ENCODE peak calls at places on chromosomes 12 and 14, in five cellular contexts. One of them, this sample, is unnamed.

GRCh38 chr12:99444859-99445316 is 202.7 kb upstream of the GARIN6 start:
- DNase-seq in naive thymus-derived CD4-positive, alpha-beta T cell: no peak
- DNase-seq in tibial artery: no peak
- DNase-seq in uterus: no peak
- DNase-seq in PC-3: peak
- DNase-seq in this sample: peak

GRCh38 chr12:53476769-53477209 is 22.5 kb downstream of the MAP3K12 start:
- DNase-seq in naive thymus-derived CD4-positive, alpha-beta T cell: no peak
- DNase-seq in tibial artery: no peak
- DNase-seq in uterus: no peak
- DNase-seq in PC-3: peak
- DNase-seq in this sample: no peak

GRCh38 chr12:74119811-74120362 is 417.7 kb upstream of the ATXN7L3B start:
- DNase-seq in naive thymus-derived CD4-positive, alpha-beta T cell: no peak
- DNase-seq in tibial artery: no peak
- DNase-seq in uterus: no peak
- DNase-seq in PC-3: peak
- DNase-seq in this sample: peak

GRCh38 chr12:6335451-6336078 is 6.3 kb downstream of the TNFRSF1A start:
- DNase-seq in naive thymus-derived CD4-positive, alpha-beta T cell: peak
- DNase-seq in tibial artery: peak
- DNase-seq in uterus: peak
- DNase-seq in PC-3: peak
- DNase-seq in this sample: peak

GRCh38 chr12:5206401-5207175 is 162.9 kb downstream of the KCNA5 start:
- DNase-seq in naive thymus-derived CD4-positive, alpha-beta T cell: no peak
- DNase-seq in tibial artery: no peak
- DNase-seq in uterus: no peak
- DNase-seq in PC-3: no peak
- DNase-seq in this sample: no peak

GRCh38 chr12:85825751-85826150 is 10.5 kb downstream of the RASSF9 start:
- DNase-seq in naive thymus-derived CD4-positive, alpha-beta T cell: no peak
- DNase-seq in tibial artery: no peak
- DNase-seq in uterus: no peak
- DNase-seq in PC-3: no peak
- DNase-seq in this sample: peak

GRCh38 chr14:54342806-54343205 is 54.0 kb upstream of the CDKN3 start:
- DNase-seq in naive thymus-derived CD4-positive, alpha-beta T cell: no peak
- DNase-seq in tibial artery: no peak
- DNase-seq in uterus: no peak
- DNase-seq in PC-3: no peak
- DNase-seq in this sample: no peak

GRCh38 chr14:58950555-58950954 is 237.9 kb upstream of the DAAM1 start:
- DNase-seq in naive thymus-derived CD4-positive, alpha-beta T cell: no peak
- DNase-seq in tibial artery: no peak
- DNase-seq in uterus: no peak
- DNase-seq in PC-3: no peak
- DNase-seq in this sample: no peak

GRCh38 chr14:65042731-65043372 is 56.2 kb downstream of the FNTB start:
- DNase-seq in naive thymus-derived CD4-positive, alpha-beta T cell: no peak
- DNase-seq in tibial artery: no peak
- DNase-seq in uterus: no peak
- DNase-seq in PC-3: no peak
- DNase-seq in this sample: no peak

GRCh38 chr12:4829161-4829792 is 80.4 kb upstream of the KCNA1 start:
- DNase-seq in naive thymus-derived CD4-positive, alpha-beta T cell: peak
- DNase-seq in tibial artery: no peak
- DNase-seq in uterus: no peak
- DNase-seq in PC-3: no peak
- DNase-seq in this sample: no peak

GRCh38 chr14:45252356-45253069 is 489 bp downstream of the MIS18BP1 start:
- DNase-seq in naive thymus-derived CD4-positive, alpha-beta T cell: no peak
- DNase-seq in tibial artery: no peak
- DNase-seq in uterus: no peak
- DNase-seq in PC-3: peak
- DNase-seq in this sample: peak

GRCh38 chr12:27539191-27539631 is 15.2 kb downstream of the PPFIBP1 start:
- DNase-seq in naive thymus-derived CD4-positive, alpha-beta T cell: no peak
- DNase-seq in tibial artery: no peak
- DNase-seq in uterus: no peak
- DNase-seq in PC-3: peak
- DNase-seq in this sample: no peak

GRCh38 chr12:28708918-28709371 is 440.1 kb upstream of the FAR2 start:
- DNase-seq in naive thymus-derived CD4-positive, alpha-beta T cell: no peak
- DNase-seq in tibial artery: peak
- DNase-seq in uterus: no peak
- DNase-seq in PC-3: no peak
- DNase-seq in this sample: no peak

GRCh38 chr14:58572092-58572853 is 65.5 kb upstream of the DACT1 start:
- DNase-seq in naive thymus-derived CD4-positive, alpha-beta T cell: peak
- DNase-seq in tibial artery: no peak
- DNase-seq in uterus: no peak
- DNase-seq in PC-3: peak
- DNase-seq in this sample: peak

GRCh38 chr12:106300761-106301160 is 1.8 kb upstream of the TCP11L2 start:
- DNase-seq in naive thymus-derived CD4-positive, alpha-beta T cell: no peak
- DNase-seq in tibial artery: no peak
- DNase-seq in uterus: no peak
- DNase-seq in PC-3: peak
- DNase-seq in this sample: no peak

GRCh38 chr12:106297075-106297474 is 5.5 kb upstream of the TCP11L2 start:
- DNase-seq in naive thymus-derived CD4-positive, alpha-beta T cell: no peak
- DNase-seq in tibial artery: no peak
- DNase-seq in uterus: no peak
- DNase-seq in PC-3: no peak
- DNase-seq in this sample: no peak

GRCh38 chr12:106297681-106298080 is 4.9 kb upstream of the TCP11L2 start:
- DNase-seq in naive thymus-derived CD4-positive, alpha-beta T cell: no peak
- DNase-seq in tibial artery: no peak
- DNase-seq in uterus: no peak
- DNase-seq in PC-3: no peak
- DNase-seq in this sample: no peak

GRCh38 chr12:106301241-106301610 is 1.3 kb upstream of the TCP11L2 start:
- DNase-seq in naive thymus-derived CD4-positive, alpha-beta T cell: no peak
- DNase-seq in tibial artery: no peak
- DNase-seq in uterus: no peak
- DNase-seq in PC-3: no peak
- DNase-seq in this sample: no peak

DNA sequence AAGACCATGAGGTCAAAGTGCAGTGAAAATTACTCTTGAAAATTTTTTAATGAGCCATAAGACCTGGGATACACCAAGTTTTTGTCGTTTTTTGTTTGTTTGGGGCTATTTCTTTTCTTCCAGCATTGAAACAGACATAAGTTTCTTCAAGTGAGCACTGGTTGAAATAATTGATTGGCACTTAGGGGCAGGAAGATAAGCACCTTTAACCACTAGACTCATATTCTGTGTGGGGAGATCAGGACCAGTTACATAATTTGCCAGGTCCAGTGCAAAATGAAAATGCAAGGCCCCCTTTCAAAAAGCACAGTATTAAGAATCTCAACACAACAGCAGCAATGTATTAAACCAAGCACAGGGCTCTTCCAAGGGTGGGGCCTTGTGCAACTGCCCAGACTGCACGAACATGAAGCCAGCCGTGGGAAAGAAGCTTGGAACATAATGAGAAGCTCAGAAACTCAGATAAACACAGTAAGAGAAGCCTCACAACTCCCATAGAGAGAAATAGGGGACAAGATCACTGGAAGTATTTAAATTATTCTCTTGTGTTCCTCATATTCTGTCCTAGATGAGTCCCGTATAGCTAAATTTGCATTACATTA is 3.2 kb upstream of the TCP11L2 start:
- DNase-seq in naive thymus-derived CD4-positive, alpha-beta T cell: no peak
- DNase-seq in tibial artery: no peak
- DNase-seq in uterus: no peak
- DNase-seq in PC-3: no peak
- DNase-seq in this sample: no peak
- H3K4me3 ChIP-seq in naive thymus-derived CD4-positive, alpha-beta T cell: no peak
- H3K4me3 ChIP-seq in tibial artery: no peak
- H3K4me3 ChIP-seq in uterus: no peak
- H3K4me3 ChIP-seq in PC-3: no peak
- H3K4me3 ChIP-seq in this sample: no peak

GRCh38 chr12:106018286-106018685 is 120.5 kb downstream of the NUAK1 start:
- DNase-seq in naive thymus-derived CD4-positive, alpha-beta T cell: no peak
- DNase-seq in tibial artery: no peak
- DNase-seq in uterus: no peak
- DNase-seq in PC-3: no peak
- DNase-seq in this sample: no peak

GRCh38 chr12:106010746-106011145 is 128.0 kb downstream of the NUAK1 start:
- DNase-seq in naive thymus-derived CD4-positive, alpha-beta T cell: no peak
- DNase-seq in tibial artery: no peak
- DNase-seq in uterus: no peak
- DNase-seq in PC-3: no peak
- DNase-seq in this sample: no peak

GRCh38 chr12:106013941-106014340 is 124.8 kb downstream of the NUAK1 start:
- DNase-seq in naive thymus-derived CD4-positive, alpha-beta T cell: no peak
- DNase-seq in tibial artery: no peak
- DNase-seq in uterus: no peak
- DNase-seq in PC-3: no peak
- DNase-seq in this sample: no peak

GRCh38 chr12:106019130-106019529 is 119.6 kb downstream of the NUAK1 start:
- DNase-seq in naive thymus-derived CD4-positive, alpha-beta T cell: no peak
- DNase-seq in tibial artery: no peak
- DNase-seq in uterus: no peak
- DNase-seq in PC-3: no peak
- DNase-seq in this sample: peak

DNA sequence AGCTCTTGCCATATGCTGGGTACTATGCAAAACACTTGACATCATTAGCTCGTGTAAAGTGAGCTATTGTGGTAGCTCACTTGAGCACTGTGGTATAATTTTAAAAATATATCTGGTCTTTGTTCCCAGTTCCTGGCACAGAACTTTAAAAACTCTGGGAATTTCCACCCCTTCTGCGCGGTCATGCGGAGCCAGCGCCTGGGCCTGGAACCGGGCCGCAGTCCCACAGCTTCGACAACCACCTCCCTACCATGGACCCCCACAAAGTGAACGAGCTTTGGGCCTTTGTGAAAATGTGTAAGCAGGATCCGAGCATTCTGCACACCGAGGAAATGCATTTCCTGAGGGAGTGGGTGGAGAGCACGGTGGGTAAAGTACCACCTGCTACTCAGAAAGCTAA is 123.1 kb downstream of the NUAK1 start:
- DNase-seq in naive thymus-derived CD4-positive, alpha-beta T cell: no peak
- DNase-seq in tibial artery: no peak
- DNase-seq in uterus: no peak
- DNase-seq in PC-3: no peak
- DNase-seq in this sample: no peak
- H3K4me3 ChIP-seq in naive thymus-derived CD4-positive, alpha-beta T cell: no peak
- H3K4me3 ChIP-seq in tibial artery: no peak
- H3K4me3 ChIP-seq in uterus: no peak
- H3K4me3 ChIP-seq in PC-3: no peak
- H3K4me3 ChIP-seq in this sample: no peak

GRCh38 chr14:70416717-70417349 is at the start of gene SYNJ2BP:
- DNase-seq in naive thymus-derived CD4-positive, alpha-beta T cell: peak
- DNase-seq in tibial artery: peak
- DNase-seq in uterus: peak
- DNase-seq in PC-3: peak
- DNase-seq in this sample: peak

GRCh38 chr14:70416322-70416716 is 571 bp downstream of the SYNJ2BP start:
- DNase-seq in naive thymus-derived CD4-positive, alpha-beta T cell: no peak
- DNase-seq in tibial artery: no peak
- DNase-seq in uterus: no peak
- DNase-seq in PC-3: peak
- DNase-seq in this sample: no peak

DNA sequence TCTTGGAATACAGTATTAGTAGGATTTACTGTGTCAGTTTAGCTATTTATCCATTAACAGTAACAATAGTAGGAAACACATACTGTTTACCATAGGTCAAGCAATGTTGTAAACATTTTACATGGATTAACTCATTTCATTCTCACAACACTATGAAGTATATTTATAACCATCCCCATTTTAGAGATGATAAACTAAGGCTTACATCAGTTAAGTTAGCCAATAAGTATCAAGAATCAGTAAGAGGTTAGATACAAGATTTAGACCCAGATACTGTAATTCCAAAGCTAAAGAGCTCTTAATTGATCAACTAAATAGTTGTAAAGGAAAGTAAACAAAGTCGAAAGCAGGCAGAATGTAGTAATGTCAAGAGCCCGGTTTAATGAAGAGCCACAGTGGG is 1.1 kb downstream of the SYNJ2BP start:
- DNase-seq in naive thymus-derived CD4-positive, alpha-beta T cell: no peak
- DNase-seq in tibial artery: no peak
- DNase-seq in uterus: no peak
- DNase-seq in PC-3: no peak
- DNase-seq in this sample: no peak
- H3K4me3 ChIP-seq in naive thymus-derived CD4-positive, alpha-beta T cell: peak
- H3K4me3 ChIP-seq in tibial artery: peak
- H3K4me3 ChIP-seq in uterus: peak
- H3K4me3 ChIP-seq in PC-3: peak
- H3K4me3 ChIP-seq in this sample: peak

GRCh38 chr12:124516850-124517249 is 50.6 kb downstream of the NCOR2 start:
- DNase-seq in naive thymus-derived CD4-positive, alpha-beta T cell: no peak
- DNase-seq in tibial artery: no peak
- DNase-seq in uterus: no peak
- DNase-seq in PC-3: no peak
- DNase-seq in this sample: no peak

GRCh38 chr12:124519741-124520140 is 47.7 kb downstream of the NCOR2 start:
- DNase-seq in naive thymus-derived CD4-positive, alpha-beta T cell: no peak
- DNase-seq in tibial artery: no peak
- DNase-seq in uterus: no peak
- DNase-seq in PC-3: no peak
- DNase-seq in this sample: no peak

GRCh38 chr12:124520258-124520657 is 47.2 kb downstream of the NCOR2 start:
- DNase-seq in naive thymus-derived CD4-positive, alpha-beta T cell: no peak
- DNase-seq in tibial artery: peak
- DNase-seq in uterus: no peak
- DNase-seq in PC-3: peak
- DNase-seq in this sample: peak

GRCh38 chr12:124517260-124518050 is 50.0 kb downstream of the NCOR2 start:
- DNase-seq in naive thymus-derived CD4-positive, alpha-beta T cell: no peak
- DNase-seq in tibial artery: peak
- DNase-seq in uterus: peak
- DNase-seq in PC-3: peak
- DNase-seq in this sample: peak

DNA sequence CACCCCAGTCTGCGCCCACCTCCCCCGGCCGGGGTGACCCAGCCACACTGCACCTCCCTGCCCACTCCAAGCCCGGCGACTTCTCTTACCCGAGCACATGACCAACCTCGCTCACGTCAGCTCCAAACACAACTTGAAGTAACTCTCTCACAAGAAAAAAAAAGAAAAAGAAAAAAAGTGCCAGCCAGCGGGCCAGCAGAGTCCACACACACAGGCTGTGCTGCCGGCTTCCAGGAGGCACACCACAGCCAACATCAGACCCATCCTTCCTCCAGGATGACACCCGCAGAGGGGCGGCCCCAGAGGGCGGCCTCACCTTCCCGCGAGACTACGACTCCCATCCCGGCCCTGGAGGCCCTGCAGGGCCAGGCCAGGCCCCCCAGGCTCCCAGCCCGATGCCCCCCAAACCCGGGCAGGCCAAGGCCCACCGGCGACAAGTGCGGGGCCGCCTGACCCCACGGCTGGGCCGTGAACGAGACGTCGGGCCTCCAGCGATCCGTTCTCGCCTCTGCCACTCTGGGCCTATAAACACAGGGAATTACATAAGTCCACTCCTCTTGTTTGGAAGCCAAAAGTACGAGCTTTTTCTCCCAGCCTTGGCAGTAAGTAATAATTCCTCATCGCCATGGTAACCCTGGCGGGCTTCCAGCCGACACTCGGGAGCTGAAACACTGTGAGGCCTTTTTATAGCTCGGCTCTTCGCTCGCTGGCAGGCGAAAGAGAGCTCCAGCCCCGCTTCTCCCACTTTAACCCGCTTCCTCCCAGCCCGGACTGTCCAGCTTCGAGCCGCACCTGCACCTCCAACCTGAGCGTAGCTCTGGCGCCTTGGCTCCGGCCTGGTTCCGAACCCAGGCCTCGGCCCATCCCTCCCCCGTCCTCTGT is 49.1 kb downstream of the NCOR2 start:
- DNase-seq in naive thymus-derived CD4-positive, alpha-beta T cell: no peak
- DNase-seq in tibial artery: peak
- DNase-seq in uterus: peak
- DNase-seq in PC-3: peak
- DNase-seq in this sample: peak
- H3K4me3 ChIP-seq in naive thymus-derived CD4-positive, alpha-beta T cell: no peak
- H3K4me3 ChIP-seq in tibial artery: peak
- H3K4me3 ChIP-seq in uterus: peak
- H3K4me3 ChIP-seq in PC-3: peak
- H3K4me3 ChIP-seq in this sample: peak